ENCODE peak calls at places on chromosome 6, in five cellular contexts. One of them, this sample, is unnamed.

GRCh38 chr6:56684342-56685101 is 41.8 kb upstream of the DST start:
- DNase-seq in left ventricle myocardium inferior: no peak
- DNase-seq in Caco-2: no peak
- DNase-seq in ascending aorta: no peak
- DNase-seq in fibroblast of lung: no peak
- DNase-seq in this sample: no peak

GRCh38 chr6:115612796-115613479 is 447.8 kb downstream of the FRK start:
- DNase-seq in left ventricle myocardium inferior: no peak
- DNase-seq in ascending aorta: no peak
- DNase-seq in fibroblast of lung: no peak
- DNase-seq in Caco-2: no peak
- DNase-seq in this sample: no peak

GRCh38 chr6:157650801-157651200 is 172.2 kb upstream of the SNX9 start:
- DNase-seq in left ventricle myocardium inferior: no peak
- DNase-seq in Caco-2: no peak
- DNase-seq in fibroblast of lung: no peak
- DNase-seq in ascending aorta: no peak
- DNase-seq in this sample: no peak

GRCh38 chr6:106159531-106159940 is 73.4 kb downstream of the PRDM1 start:
- DNase-seq in left ventricle myocardium inferior: no peak
- DNase-seq in fibroblast of lung: peak; percentile 98
- DNase-seq in Caco-2: no peak
- DNase-seq in ascending aorta: no peak
- DNase-seq in this sample: no peak

GRCh38 chr6:114339706-114340105 is 3.1 kb downstream of the HS3ST5 start:
- DNase-seq in left ventricle myocardium inferior: no peak
- DNase-seq in ascending aorta: no peak
- DNase-seq in fibroblast of lung: peak; percentile 49
- DNase-seq in Caco-2: no peak
- DNase-seq in this sample: no peak

GRCh38 chr6:21565431-21565830 is 28.1 kb upstream of the SOX4 start:
- DNase-seq in fibroblast of lung: no peak
- DNase-seq in Caco-2: no peak
- DNase-seq in left ventricle myocardium inferior: no peak
- DNase-seq in ascending aorta: no peak
- DNase-seq in this sample: no peak

GRCh38 chr6:31419842-31420241 is 16.4 kb downstream of the MICA start:
- DNase-seq in fibroblast of lung: no peak
- DNase-seq in Caco-2: no peak
- DNase-seq in left ventricle myocardium inferior: no peak
- DNase-seq in ascending aorta: no peak
- DNase-seq in this sample: no peak

GRCh38 chr6:70280462-70280861 is 22.4 kb downstream of the COL9A1 start:
- DNase-seq in left ventricle myocardium inferior: no peak
- DNase-seq in Caco-2: no peak
- DNase-seq in fibroblast of lung: no peak
- DNase-seq in ascending aorta: no peak
- DNase-seq in this sample: no peak

GRCh38 chr6:144479991-144480390 is 194.9 kb downstream of the UTRN start:
- DNase-seq in Caco-2: no peak
- DNase-seq in fibroblast of lung: no peak
- DNase-seq in ascending aorta: no peak
- DNase-seq in left ventricle myocardium inferior: no peak
- DNase-seq in this sample: no peak

GRCh38 chr6:36131517-36132220 is 1.4 kb downstream of the MAPK13 start:
- DNase-seq in Caco-2: peak; percentile 33
- DNase-seq in left ventricle myocardium inferior: no peak
- DNase-seq in ascending aorta: no peak
- DNase-seq in fibroblast of lung: peak; percentile 48
- DNase-seq in this sample: no peak
- H3K4me3 ChIP-seq in Caco-2: peak overlapping the region; percentile 90
- H3K4me3 ChIP-seq in left ventricle myocardium inferior: peak overlapping the region; percentile 57
- H3K4me3 ChIP-seq in ascending aorta: peak overlapping the region; percentile 59
- H3K4me3 ChIP-seq in fibroblast of lung: peak overlapping the region; percentile 5
- H3K4me3 ChIP-seq in this sample: peak overlapping the region; percentile 59

DNA sequence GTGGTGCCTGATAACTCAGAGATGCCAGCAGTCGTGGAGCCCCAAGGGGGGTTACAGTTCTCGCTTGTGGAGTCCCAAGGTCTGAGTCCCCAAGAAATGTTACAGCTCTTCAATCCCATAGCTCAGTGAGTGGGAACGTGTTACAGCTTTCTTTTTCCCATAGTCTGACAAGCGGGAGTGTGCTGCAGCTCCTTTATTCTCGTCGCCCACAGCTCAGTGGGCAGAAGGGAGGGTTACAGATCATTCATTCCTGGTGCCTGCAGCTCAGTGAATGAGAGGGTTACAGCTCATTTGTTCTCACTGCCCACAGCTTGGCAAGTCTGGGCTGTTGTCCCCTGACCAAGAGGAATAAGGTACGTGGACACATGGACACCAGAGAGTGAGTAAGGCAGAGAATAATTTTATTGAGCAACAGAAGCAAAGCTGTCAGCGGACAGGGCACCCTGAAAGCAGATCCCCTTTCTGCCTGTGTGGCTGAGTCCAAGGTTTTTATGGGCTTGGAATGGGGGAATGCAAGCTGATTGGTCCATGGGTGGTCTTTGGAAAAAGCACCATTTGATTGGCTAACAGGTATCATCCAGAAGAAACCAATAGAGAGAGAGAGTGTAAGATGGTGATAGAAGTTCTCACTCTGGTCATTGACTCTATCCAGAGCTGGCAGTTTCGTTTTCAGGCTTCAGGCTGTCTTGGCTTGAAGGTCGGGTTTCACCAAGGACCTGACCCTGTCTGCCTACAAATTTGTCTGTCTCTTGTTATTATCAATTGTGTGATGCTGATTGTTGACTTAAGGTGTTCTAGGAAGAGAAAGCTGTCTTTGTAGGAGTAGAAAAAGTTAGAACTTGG is 16.4 kb downstream of the RNF217 start:
- DNase-seq in ascending aorta: no peak
- DNase-seq in fibroblast of lung: no peak
- DNase-seq in left ventricle myocardium inferior: no peak
- DNase-seq in Caco-2: no peak
- DNase-seq in this sample: no peak
- H3K9me3 ChIP-seq in ascending aorta: peaks cover 4% of the 10 kb centered on the region
- H3K9me3 ChIP-seq in fibroblast of lung: no peaks in the 10 kb centered on the region
- H3K9me3 ChIP-seq in left ventricle myocardium inferior: peaks cover 21% of the 10 kb centered on the region
- H3K9me3 ChIP-seq in Caco-2: peaks cover 3% of the 10 kb centered on the region
- H3K9me3 ChIP-seq in this sample: no peaks in the 10 kb centered on the region

GRCh38 chr6:38166411-38167240 is 347.1 kb downstream of the ZFAND3 start:
- DNase-seq in ascending aorta: no peak
- DNase-seq in left ventricle myocardium inferior: no peak
- DNase-seq in fibroblast of lung: no peak
- DNase-seq in Caco-2: no peak
- DNase-seq in this sample: no peak
- H3K4me3 ChIP-seq in ascending aorta: no peak overlapping the region
- H3K4me3 ChIP-seq in left ventricle myocardium inferior: no peak overlapping the region
- H3K4me3 ChIP-seq in fibroblast of lung: no peak overlapping the region
- H3K4me3 ChIP-seq in Caco-2: no peak overlapping the region
- H3K4me3 ChIP-seq in this sample: no peak overlapping the region

GRCh38 chr6:168516941-168517741 is 76.2 kb downstream of the SMOC2 start:
- DNase-seq in ascending aorta: no peak
- DNase-seq in left ventricle myocardium inferior: no peak
- DNase-seq in Caco-2: no peak
- DNase-seq in fibroblast of lung: no peak
- DNase-seq in this sample: no peak

GRCh38 chr6:168517742-168518347 is 76.9 kb downstream of the SMOC2 start:
- DNase-seq in ascending aorta: no peak
- DNase-seq in left ventricle myocardium inferior: no peak
- DNase-seq in fibroblast of lung: no peak
- DNase-seq in Caco-2: no peak
- DNase-seq in this sample: no peak

GRCh38 chr6:168515376-168515775 is 74.4 kb downstream of the SMOC2 start:
- DNase-seq in ascending aorta: no peak
- DNase-seq in Caco-2: no peak
- DNase-seq in left ventricle myocardium inferior: no peak
- DNase-seq in fibroblast of lung: no peak
- DNase-seq in this sample: no peak

GRCh38 chr6:168518348-168518745 is 77.4 kb downstream of the SMOC2 start:
- DNase-seq in left ventricle myocardium inferior: no peak
- DNase-seq in fibroblast of lung: no peak
- DNase-seq in ascending aorta: no peak
- DNase-seq in Caco-2: no peak
- DNase-seq in this sample: no peak

GRCh38 chr6:168518867-168519266 is 77.9 kb downstream of the SMOC2 start:
- DNase-seq in left ventricle myocardium inferior: no peak
- DNase-seq in ascending aorta: no peak
- DNase-seq in fibroblast of lung: no peak
- DNase-seq in Caco-2: no peak
- DNase-seq in this sample: no peak
- H3K9me3 ChIP-seq in left ventricle myocardium inferior: no peaks in the 10 kb centered on the region
- H3K9me3 ChIP-seq in ascending aorta: no peaks in the 10 kb centered on the region
- H3K9me3 ChIP-seq in fibroblast of lung: peaks cover 9% of the 10 kb centered on the region
- H3K9me3 ChIP-seq in Caco-2: no peaks in the 10 kb centered on the region
- H3K9me3 ChIP-seq in this sample: no peaks in the 10 kb centered on the region

DNA sequence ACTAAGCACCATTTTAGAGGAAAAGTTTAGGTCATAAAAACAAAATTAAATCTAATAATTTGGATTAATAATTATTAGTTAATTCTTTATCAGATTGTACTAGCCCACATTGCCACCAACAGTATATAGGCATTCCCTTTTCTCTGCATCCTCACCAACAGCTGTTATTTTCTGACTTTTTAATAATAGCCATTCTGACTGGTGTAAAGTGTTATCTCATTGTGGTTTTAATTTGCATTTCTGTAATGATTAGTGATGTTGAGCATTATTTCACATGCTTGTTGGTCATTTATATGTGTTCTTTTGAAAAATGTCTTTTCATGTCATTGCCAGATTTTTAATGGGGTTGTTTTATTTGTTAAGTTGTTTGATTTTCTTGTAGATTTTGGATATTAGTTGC is 319.1 kb upstream of the SYNCRIP start:
- DNase-seq in Caco-2: no peak
- DNase-seq in fibroblast of lung: no peak
- DNase-seq in ascending aorta: no peak
- DNase-seq in left ventricle myocardium inferior: no peak
- DNase-seq in this sample: no peak
- H3K4me3 ChIP-seq in Caco-2: no peak overlapping the region
- H3K4me3 ChIP-seq in fibroblast of lung: no peak overlapping the region
- H3K4me3 ChIP-seq in ascending aorta: no peak overlapping the region
- H3K4me3 ChIP-seq in left ventricle myocardium inferior: no peak overlapping the region
- H3K4me3 ChIP-seq in this sample: no peak overlapping the region

DNA sequence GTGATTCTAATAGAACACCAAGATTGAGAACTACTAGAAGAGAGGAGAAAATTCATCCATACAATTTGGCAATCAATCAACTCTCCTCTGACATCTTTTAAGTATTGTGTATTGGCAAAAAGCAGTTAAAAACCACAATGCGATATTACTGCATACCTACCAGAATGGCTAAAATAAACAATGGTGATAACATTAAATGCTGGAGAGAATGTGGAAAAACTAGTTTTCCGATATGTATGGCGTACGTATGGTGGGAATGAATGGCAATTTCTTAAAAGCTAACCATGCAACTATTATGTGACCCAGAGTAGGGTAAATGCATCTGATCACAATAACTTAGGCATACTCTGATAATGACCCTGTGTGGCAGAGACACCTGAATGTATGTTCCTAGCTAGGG is 29.3 kb upstream of the LAMA4 start:
- DNase-seq in fibroblast of lung: no peak
- DNase-seq in Caco-2: peak; percentile 9
- DNase-seq in ascending aorta: no peak
- DNase-seq in left ventricle myocardium inferior: no peak
- DNase-seq in this sample: no peak
- H3K9me3 ChIP-seq in fibroblast of lung: no peaks in the 10 kb centered on the region
- H3K9me3 ChIP-seq in Caco-2: no peaks in the 10 kb centered on the region
- H3K9me3 ChIP-seq in ascending aorta: no peaks in the 10 kb centered on the region
- H3K9me3 ChIP-seq in left ventricle myocardium inferior: no peaks in the 10 kb centered on the region
- H3K9me3 ChIP-seq in this sample: no peaks in the 10 kb centered on the region

GRCh38 chr6:27139753-27140522 is 107.6 kb upstream of the PRSS16 start:
- DNase-seq in left ventricle myocardium inferior: no peak
- DNase-seq in fibroblast of lung: peak; percentile 33
- DNase-seq in ascending aorta: no peak
- DNase-seq in Caco-2: no peak
- DNase-seq in this sample: no peak
- H3K4me3 ChIP-seq in left ventricle myocardium inferior: peak overlapping the region; percentile 75
- H3K4me3 ChIP-seq in fibroblast of lung: peak overlapping the region; percentile 77
- H3K4me3 ChIP-seq in ascending aorta: peak overlapping the region; percentile 61
- H3K4me3 ChIP-seq in Caco-2: no peak overlapping the region
- H3K4me3 ChIP-seq in this sample: peak overlapping the region; percentile 55

GRCh38 chr6:27426045-27426620 is 37.6 kb downstream of the ZNF391 start:
- DNase-seq in left ventricle myocardium inferior: no peak
- DNase-seq in fibroblast of lung: no peak
- DNase-seq in ascending aorta: no peak
- DNase-seq in Caco-2: no peak
- DNase-seq in this sample: no peak
- H3K9me3 ChIP-seq in left ventricle myocardium inferior: peaks cover 12% of the 10 kb centered on the region
- H3K9me3 ChIP-seq in fibroblast of lung: no peaks in the 10 kb centered on the region
- H3K9me3 ChIP-seq in ascending aorta: no peaks in the 10 kb centered on the region
- H3K9me3 ChIP-seq in Caco-2: no peaks in the 10 kb centered on the region
- H3K9me3 ChIP-seq in this sample: peaks cover 8% of the 10 kb centered on the region